ENCODE peak calls at places on chromosomes 3 and 15, in six cellular contexts. One of them, this sample, is unnamed.

GRCh38 chr3:59772416-59773408 is 722.9 kb upstream of the CFAP20DC start:
- DNase-seq in coronary artery: no peak
- DNase-seq in NCI-H345: no peak
- DNase-seq in ureter: no peak
- DNase-seq in neuronal stem cell: no peak
- DNase-seq in amygdala: no peak
- DNase-seq in this sample: no peak

GRCh38 chr3:46551615-46552014 is 14.5 kb downstream of the LRRC2 start:
- DNase-seq in ureter: no peak
- DNase-seq in coronary artery: no peak
- DNase-seq in NCI-H345: no peak
- DNase-seq in neuronal stem cell: no peak
- DNase-seq in amygdala: no peak
- DNase-seq in this sample: no peak

GRCh38 chr3:87771338-87772059 is 287.3 kb downstream of the CGGBP1 start:
- DNase-seq in coronary artery: no peak
- DNase-seq in NCI-H345: no peak
- DNase-seq in amygdala: no peak
- DNase-seq in ureter: no peak
- DNase-seq in neuronal stem cell: no peak
- DNase-seq in this sample: peak; percentile 44

GRCh38 chr3:61560452-61561373 is 658 bp upstream of the PTPRG start:
- DNase-seq in amygdala: peak; percentile 58
- DNase-seq in NCI-H345: peak; percentile 75
- DNase-seq in ureter: peak; percentile 86
- DNase-seq in coronary artery: peak; percentile 89
- DNase-seq in neuronal stem cell: peak; percentile 88
- DNase-seq in this sample: peak; percentile 94

GRCh38 chr15:67161881-67162280 is 92.6 kb downstream of the AAGAB start:
- DNase-seq in coronary artery: no peak
- DNase-seq in neuronal stem cell: no peak
- DNase-seq in NCI-H345: no peak
- DNase-seq in amygdala: no peak
- DNase-seq in ureter: no peak
- DNase-seq in this sample: no peak

GRCh38 chr3:5181479-5182141 is 5.9 kb upstream of the EDEM1 start:
- DNase-seq in amygdala: no peak
- DNase-seq in ureter: no peak
- DNase-seq in NCI-H345: no peak
- DNase-seq in coronary artery: no peak
- DNase-seq in neuronal stem cell: no peak
- DNase-seq in this sample: no peak

GRCh38 chr15:63363292-63363691 is 18.4 kb downstream of the CA12 start:
- DNase-seq in neuronal stem cell: no peak
- DNase-seq in coronary artery: no peak
- DNase-seq in NCI-H345: no peak
- DNase-seq in amygdala: no peak
- DNase-seq in ureter: no peak
- DNase-seq in this sample: no peak

GRCh38 chr3:171459130-171459941 is 869 bp downstream of the TNIK start:
- DNase-seq in amygdala: peak; percentile 29
- DNase-seq in coronary artery: no peak
- DNase-seq in NCI-H345: no peak
- DNase-seq in ureter: peak; percentile 47
- DNase-seq in neuronal stem cell: peak; percentile 15
- DNase-seq in this sample: peak; percentile 78

GRCh38 chr3:111246967-111247760 is 175.5 kb downstream of the NECTIN3 start:
- DNase-seq in coronary artery: no peak
- DNase-seq in NCI-H345: no peak
- DNase-seq in ureter: no peak
- DNase-seq in neuronal stem cell: no peak
- DNase-seq in amygdala: no peak
- DNase-seq in this sample: no peak

GRCh38 chr3:159685801-159686200 is 302.8 kb upstream of the IL12A start:
- DNase-seq in neuronal stem cell: no peak
- DNase-seq in NCI-H345: no peak
- DNase-seq in amygdala: no peak
- DNase-seq in coronary artery: no peak
- DNase-seq in ureter: no peak
- DNase-seq in this sample: no peak

GRCh38 chr15:80977627-80978036 is 12.0 kb downstream of the MESD start:
- DNase-seq in coronary artery: no peak
- DNase-seq in NCI-H345: no peak
- DNase-seq in amygdala: no peak
- DNase-seq in ureter: peak; percentile 62
- DNase-seq in neuronal stem cell: peak; percentile 40
- DNase-seq in this sample: peak; percentile 70

GRCh38 chr15:53203454-53203853 is 413.3 kb upstream of the ONECUT1 start:
- DNase-seq in NCI-H345: no peak
- DNase-seq in coronary artery: no peak
- DNase-seq in neuronal stem cell: no peak
- DNase-seq in amygdala: no peak
- DNase-seq in ureter: no peak
- DNase-seq in this sample: no peak

GRCh38 chr3:160226026-160226739 is 961 bp downstream of the C3orf80 start:
- DNase-seq in coronary artery: no peak
- DNase-seq in ureter: peak; percentile 43
- DNase-seq in NCI-H345: peak; percentile 10
- DNase-seq in amygdala: no peak
- DNase-seq in neuronal stem cell: peak; percentile 23
- DNase-seq in this sample: peak; percentile 50

GRCh38 chr3:195356151-195357086 is 85.5 kb upstream of the XXYLT1 start:
- DNase-seq in neuronal stem cell: no peak
- DNase-seq in amygdala: peak; percentile 19
- DNase-seq in coronary artery: no peak
- DNase-seq in NCI-H345: no peak
- DNase-seq in ureter: no peak
- DNase-seq in this sample: peak; percentile 51